ENCODE peak calls at places on chromosome 1, in nine cellular contexts. S is choroid plexus epithelial cell, V is mucosa of descending colon, G is WTC11, E is HFF-Myc, P is body of pancreas, A is GM12865, R is upper lobe of right lung, L is HL-60. X is an unnamed sample.

GRCh38 chr1:184283999-184284398 is 102.8 kb upstream of the C1orf21 start:
- DNase-seq in S (peak; percentile 92), V (no peak), G (no peak), E (no peak), P (peak; percentile 23), A (no peak), R (no peak), L (no peak), X (no peak)

GRCh38 chr1:200183637-200184036 is 156.1 kb downstream of the NR5A2 start:
- DNase-seq in S (peak; percentile 66), V (no peak), G (no peak), E (no peak), P (no peak), A (no peak), R (no peak), L (no peak), X (peak; percentile 15)

GRCh38 chr1:17437260-17438175 is 2.0 kb downstream of the RCC2 start:
- DNase-seq in S (peak; percentile 46), V (peak; percentile 67), G (peak; percentile 45), E (no peak), P (peak; percentile 48), A (peak; percentile 68), R (peak; percentile 76), L (no peak), X (no peak)

GRCh38 chr1:62175568-62176179 is 19.0 kb upstream of the L1TD1 start:
- DNase-seq in S (peak; percentile 72), V (no peak), G (peak; percentile 45), E (peak; percentile 19), P (peak; percentile 60), A (peak; percentile 40), R (peak; percentile 20), L (no peak), X (peak; percentile 47)

GRCh38 chr1:223142795-223143759 is at the start of gene TLR5:
- DNase-seq in S (peak; percentile 33), V (peak; percentile 97), G (peak; percentile 87), E (no peak), P (peak; percentile 93), A (peak; percentile 68), R (peak; percentile 96), L (peak; percentile 53), X (peak; percentile 51)

GRCh38 chr1:94068831-94069648 is 51.9 kb downstream of the ABCA4 start:
- DNase-seq in S (peak; percentile 91), V (peak; percentile 70), G (peak; percentile 29), E (no peak), P (peak; percentile 85), A (no peak), R (peak; percentile 75), L (no peak), X (peak; percentile 52)

GRCh38 chr1:1356796-1357401 is 1.5 kb downstream of the MXRA8 start:
- DNase-seq in S (no peak), V (peak; percentile 57), G (no peak), E (no peak), P (no peak), A (no peak), R (no peak), L (no peak), X (no peak)

GRCh38 chr1:2880086-2880485 is 78.6 kb upstream of the TTC34 start:
- DNase-seq in S (no peak), V (no peak), G (no peak), E (no peak), P (no peak), A (no peak), R (no peak), L (no peak), X (no peak)

GRCh38 chr1:248140846-248141245 is 4.1 kb upstream of the OR2M5 start:
- DNase-seq in S (no peak), V (no peak), G (no peak), E (no peak), P (no peak), A (no peak), R (no peak), L (no peak), X (peak; percentile 1)

GRCh38 chr1:108141604-108142003 is 58.5 kb downstream of the SLC25A24 start:
- DNase-seq in S (peak; percentile 67), V (no peak), G (no peak), E (peak; percentile 12), P (no peak), A (no peak), R (no peak), L (no peak), X (peak; percentile 53)

GRCh38 chr1:65254320-65255087 is 54.8 kb upstream of the DNAJC6 start:
- DNase-seq in S (peak; percentile 58), V (peak; percentile 90), G (peak; percentile 89), E (no peak), P (peak; percentile 90), A (peak; percentile 89), R (peak; percentile 93), L (peak; percentile 44), X (peak; percentile 41)

GRCh38 chr1:212073490-212073889 is 37.9 kb downstream of the DTL start:
- DNase-seq in S (peak; percentile 8), V (no peak), G (no peak), E (no peak), P (no peak), A (no peak), R (no peak), L (no peak), X (no peak)

GRCh38 chr1:89169166-89169565 is 6.6 kb downstream of the GBP7 start:
- DNase-seq in S (no peak), V (no peak), G (no peak), E (no peak), P (no peak), A (no peak), R (no peak), L (no peak), X (no peak)

GRCh38 chr1:198623920-198624647 is 14.8 kb upstream of the PTPRC start:
- DNase-seq in S (peak; percentile 54), V (no peak), G (no peak), E (no peak), P (no peak), A (peak; percentile 69), R (no peak), L (no peak), X (peak; percentile 3)

GRCh38 chr1:155137129-155137528 is 1.5 kb downstream of the SLC50A1 start:
- DNase-seq in S (no peak), V (no peak), G (no peak), E (no peak), P (no peak), A (no peak), R (no peak), L (no peak), X (no peak)

GRCh38 chr1:155134322-155134721 is 1.3 kb upstream of the SLC50A1 start:
- DNase-seq in S (no peak), V (no peak), G (no peak), E (no peak), P (no peak), A (no peak), R (no peak), L (no peak), X (no peak)

GRCh38 chr1:155134858-155135415 is 715 bp upstream of the SLC50A1 start:
- DNase-seq in S (peak; percentile 97), V (peak; percentile 89), G (peak; percentile 50), E (peak; percentile 79), P (peak; percentile 95), A (peak; percentile 68), R (peak; percentile 95), L (peak; percentile 73), X (peak; percentile 98)

GRCh38 chr1:155136728-155137127 is 1.1 kb downstream of the SLC50A1 start:
- DNase-seq in S (no peak), V (peak; percentile 65), G (no peak), E (no peak), P (peak; percentile 55), A (no peak), R (no peak), L (no peak), X (no peak)

GRCh38 chr1:155135416-155136197 is at the start of gene SLC50A1:
- DNase-seq in S (peak; percentile 96), V (peak; percentile 96), G (peak; percentile 97), E (peak; percentile 65), P (peak; percentile 97), A (peak; percentile 95), R (peak; percentile 98), L (peak; percentile 91), X (peak; percentile 84)
- TF ChIP-seq CTCF in S (no peak), V (peak; percentile 8), G (no peak), E (no peak), P (peak; percentile 22), A (no peak), R (peak; percentile 30), L (no peak), X (peak; percentile 16)

DNA sequence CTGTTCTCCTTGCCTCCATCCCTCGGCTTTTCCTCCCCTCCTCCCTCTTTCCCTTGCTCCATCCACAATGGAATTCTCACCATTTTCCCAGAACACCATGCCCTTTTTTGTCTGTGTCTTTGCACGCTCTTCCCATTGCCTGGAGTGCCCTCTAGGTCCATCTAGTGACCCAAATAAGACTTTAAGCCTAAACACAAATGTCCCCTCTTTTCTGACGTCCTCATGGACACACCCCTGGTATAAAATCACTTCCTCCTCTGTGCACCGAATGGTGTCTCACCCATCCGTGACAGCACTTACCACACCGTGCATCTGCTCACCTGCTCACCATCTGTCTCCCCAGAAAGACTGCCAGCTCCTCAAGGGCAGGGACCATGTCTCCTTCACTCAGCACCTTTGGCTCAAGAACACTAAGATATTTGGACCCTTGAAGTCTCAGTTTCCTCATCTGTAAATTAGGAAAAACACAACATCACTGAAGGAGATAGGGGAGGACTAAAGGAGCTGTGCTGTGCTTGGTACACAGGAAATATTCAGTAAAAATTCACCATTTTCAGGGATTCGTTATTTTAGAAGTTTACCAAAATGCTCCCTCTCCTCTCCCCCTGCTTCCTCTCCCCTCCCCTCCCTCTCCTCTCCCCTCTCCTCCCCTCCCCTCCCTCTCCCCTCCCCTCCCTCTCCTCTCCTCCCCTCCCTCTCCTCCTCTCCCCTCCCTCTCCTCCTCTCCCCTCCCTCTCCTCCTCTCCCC is 23.7 kb upstream of the CPT2 start:
- DNase-seq in S (peak; percentile 31), V (no peak), G (no peak), E (no peak), P (no peak), A (peak; percentile 53), R (no peak), L (no peak), X (no peak)
- TF ChIP-seq CTCF in S (peak; percentile 36), V (no peak), G (no peak), E (peak; percentile 38), P (no peak), A (no peak), R (peak; percentile 23), L (no peak), X (no peak)

GRCh38 chr1:244545511-244545910 is 84.4 kb downstream of the CATSPERE start:
- DNase-seq in S (peak; percentile 44), V (no peak), G (no peak), E (no peak), P (no peak), A (no peak), R (no peak), L (no peak), X (no peak)

GRCh38 chr1:244552336-244552735 is 91.3 kb downstream of the CATSPERE start:
- DNase-seq in S (peak; percentile 3), V (no peak), G (no peak), E (no peak), P (no peak), A (no peak), R (no peak), L (no peak), X (no peak)

GRCh38 chr1:244548558-244549115 is 87.6 kb downstream of the CATSPERE start:
- DNase-seq in S (no peak), V (no peak), G (no peak), E (no peak), P (no peak), A (no peak), R (no peak), L (no peak), X (no peak)
- TF ChIP-seq CTCF in S (no peak), V (no peak), G (no peak), E (no peak), P (no peak), A (no peak), R (no peak), L (no peak), X (no peak)

GRCh38 chr1:85344256-85344694 is 67.8 kb upstream of the BCL10 start:
- DNase-seq in S (peak; percentile 72), V (peak; percentile 58), G (peak; percentile 71), E (no peak), P (peak; percentile 61), A (peak; percentile 13), R (peak; percentile 71), L (no peak), X (peak; percentile 25)
- TF ChIP-seq CTCF in S (peak; percentile 82), V (peak; percentile 37), G (peak; percentile 27), E (peak; percentile 76), P (peak; percentile 27), A (no peak), R (peak; percentile 58), L (peak; percentile 21), X (peak; percentile 70)